ENCODE peak calls at places on chromosome 21, in six cellular contexts. U is naive thymus-derived CD8-positive, alpha-beta T cell; D is anterior cingulate cortex; B is T47D; Q is psoas muscle; N is neural progenitor cell. K is an unnamed sample.

GRCh38 chr21:36135391-36136094 is 664 bp downstream of the CBR3 start:
- DNase-seq in U (peak; percentile 25), N (peak; percentile 66), Q (peak; percentile 88), D (peak; percentile 63), B (peak; percentile 76), K (no peak)

GRCh38 chr21:42347601-42348327 is 3.0 kb downstream of the TFF2 start:
- DNase-seq in Q (no peak), N (no peak), B (no peak), U (no peak), D (no peak), K (no peak)

GRCh38 chr21:44377922-44378645 is 24.7 kb downstream of the TRPM2 start:
- DNase-seq in B (no peak), N (no peak), U (no peak), Q (peak; percentile 35), D (no peak), K (no peak)

GRCh38 chr21:39562791-39563770 is 49.7 kb upstream of the B3GALT5 start:
- DNase-seq in U (no peak), D (no peak), N (no peak), B (no peak), Q (no peak), K (no peak)

GRCh38 chr21:30072496-30072895 is 94.1 kb downstream of the CLDN17 start:
- DNase-seq in U (no peak), B (peak; percentile 2), Q (no peak), N (peak; percentile 64), D (no peak), K (no peak)

GRCh38 chr21:34198232-34199120 is 125.1 kb downstream of the MRPS6 start:
- DNase-seq in N (no peak), Q (no peak), U (no peak), D (no peak), B (no peak), K (no peak)

GRCh38 chr21:38631171-38631570 is 132.9 kb upstream of the ERG start:
- DNase-seq in Q (no peak), U (no peak), B (no peak), N (no peak), D (no peak), K (no peak)

GRCh38 chr21:41508415-41509205 is 652 bp upstream of the TMPRSS2 start:
- DNase-seq in N (no peak), B (no peak), D (no peak), U (no peak), Q (no peak), K (no peak)

GRCh38 chr21:44735821-44736220 is 24.4 kb upstream of the TSPEAR start:
- DNase-seq in N (no peak), B (no peak), D (no peak), Q (no peak), U (no peak), K (no peak)

GRCh38 chr21:33023574-33024277 is 2.0 kb upstream of the OLIG2 start:
- DNase-seq in Q (no peak), U (no peak), B (no peak), D (peak; percentile 12), N (peak; percentile 75), K (no peak)

GRCh38 chr21:42155045-42155855 is 63.7 kb upstream of the ABCG1 start:
- DNase-seq in Q (no peak), U (no peak), D (no peak), B (no peak), N (no peak), K (no peak)

GRCh38 chr21:23401278-23401677 is 2206.0 kb downstream of the MRPL39 start:
- DNase-seq in N (peak; percentile 9), D (no peak), Q (no peak), B (peak; percentile 9), U (no peak), K (no peak)

GRCh38 chr21:41536076-41536826 is 28.3 kb upstream of the TMPRSS2 start:
- DNase-seq in Q (no peak), B (peak; percentile 61), N (no peak), U (no peak), D (no peak), K (no peak)